ENCODE peak calls at places on chromosome 4, in four cellular contexts. Y is A549, L is fibroblast of lung, E is heart right ventricle. H is an unnamed sample.

GRCh38 chr4:1403177-1403583 is 3.1 kb downstream of the NKX1-1 start:
- DNase-seq in E (no peak), L (no peak), Y (no peak), H (no peak)

GRCh38 chr4:8230891-8231290 is 31.8 kb downstream of the SH3TC1 start:
- DNase-seq in E (no peak), L (no peak), Y (no peak), H (no peak)

GRCh38 chr4:159016527-159017137 is 86.2 kb upstream of the RAPGEF2 start:
- DNase-seq in L (peak), Y (no peak), E (no peak), H (no peak)

GRCh38 chr4:158652920-158653319 is 18.8 kb downstream of the C4orf46 start:
- DNase-seq in E (no peak), Y (no peak), L (peak), H (no peak)

GRCh38 chr4:7632971-7633370 is 198.2 kb upstream of the PSAPL1 start:
- DNase-seq in L (no peak), E (no peak), Y (no peak), H (no peak)

GRCh38 chr4:76874176-76874575 is 23.8 kb downstream of the SOWAHB start:
- DNase-seq in L (no peak), Y (no peak), E (no peak), H (no peak)

GRCh38 chr4:144376905-144377304 is 236.4 kb upstream of the GYPA start:
- DNase-seq in L (no peak), E (no peak), Y (no peak), H (no peak)

GRCh38 chr4:187333151-187333550 is 609.5 kb upstream of the FAT1 start:
- DNase-seq in E (no peak), L (no peak), Y (no peak), H (no peak)

GRCh38 chr4:76755756-76756155 is 142.2 kb downstream of the SOWAHB start:
- DNase-seq in Y (no peak), L (no peak), E (no peak), H (no peak)

GRCh38 chr4:15964159-15964558 is 1.2 kb upstream of the FGFBP2 start:
- DNase-seq in Y (no peak), E (no peak), L (no peak), H (no peak)

GRCh38 chr4:7815562-7815961 is 124.1 kb downstream of the AFAP1 start:
- DNase-seq in E (no peak), L (peak), Y (no peak), H (no peak)

GRCh38 chr4:5712517-5712916 is 1.5 kb downstream of the EVC start:
- DNase-seq in Y (no peak), L (peak), E (no peak), H (no peak)

GRCh38 chr4:93710847-93711430 is 117.6 kb upstream of the ATOH1 start:
- DNase-seq in L (no peak), Y (no peak), E (no peak), H (no peak)

GRCh38 chr4:86872135-86872534 is 20.1 kb downstream of the C4orf36 start:
- DNase-seq in L (no peak), E (no peak), Y (no peak), H (no peak)

GRCh38 chr4:116599859-116600258 is 485.5 kb downstream of the TRAM1L1 start:
- DNase-seq in Y (no peak), L (no peak), E (no peak), H (no peak)

GRCh38 chr4:7642764-7643495 is 208.2 kb upstream of the PSAPL1 start:
- DNase-seq in Y (no peak), E (no peak), L (no peak), H (no peak)

GRCh38 chr4:140099993-140100392 is 54.0 kb downstream of the MAML3 start:
- DNase-seq in Y (no peak), L (no peak), E (peak), H (no peak)

GRCh38 chr4:12126476-12126875 is 697.8 kb upstream of the HS3ST1 start:
- DNase-seq in Y (no peak), E (no peak), L (no peak), H (no peak)

GRCh38 chr4:21202959-21203358 is 502.7 kb downstream of the PACRGL start:
- DNase-seq in L (no peak), E (no peak), Y (no peak), H (no peak)

DNA sequence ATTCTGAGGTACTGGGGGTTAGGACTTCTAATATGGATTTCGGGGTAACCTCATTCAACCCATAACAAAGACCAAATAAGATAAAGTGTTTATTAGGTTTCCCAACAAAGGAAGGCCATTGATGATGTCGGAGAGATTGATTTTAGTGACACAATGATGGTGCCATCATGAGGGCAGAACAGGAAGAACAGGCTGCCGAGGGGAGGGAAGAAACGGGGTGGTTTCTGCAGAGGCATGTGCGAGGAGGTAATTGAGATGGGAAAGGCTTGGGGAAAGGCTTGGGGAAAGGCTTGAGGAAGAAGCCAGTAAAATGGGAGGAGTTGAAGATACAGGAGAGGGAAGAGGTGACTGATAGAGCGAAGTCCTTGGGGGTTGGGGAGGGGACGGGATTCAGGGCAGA is 6.2 kb downstream of the HPSE start:
- DNase-seq in E (no peak), L (no peak), Y (no peak), H (no peak)
- TF ChIP-seq CTCF in E (peak), L (no peak), Y (no peak), H (no peak)

GRCh38 chr4:28179126-28179525 is 1318.5 kb downstream of the STIM2 start:
- DNase-seq in Y (no peak), E (no peak), L (no peak), H (no peak)

GRCh38 chr4:28176942-28177341 is 1316.3 kb downstream of the STIM2 start:
- DNase-seq in E (no peak), L (no peak), Y (no peak), H (no peak)

GRCh38 chr4:28177641-28178040 is 1317.0 kb downstream of the STIM2 start:
- DNase-seq in Y (no peak), E (no peak), L (no peak), H (no peak)
- H3K27ac ChIP-seq in Y (peak), E (no peak), L (no peak), H (no peak)

GRCh38 chr4:78024085-78024484 is 33.0 kb upstream of the FRAS1 start:
- DNase-seq in L (no peak), Y (no peak), E (no peak), H (no peak)

GRCh38 chr4:78019494-78019893 is 37.6 kb upstream of the FRAS1 start:
- DNase-seq in E (no peak), L (peak), Y (no peak), H (no peak)

GRCh38 chr4:78020677-78021076 is 36.4 kb upstream of the FRAS1 start:
- DNase-seq in E (no peak), Y (no peak), L (no peak), H (no peak)

GRCh38 chr4:78024692-78025091 is 32.4 kb upstream of the FRAS1 start:
- DNase-seq in E (no peak), Y (no peak), L (no peak), H (no peak)

DNA sequence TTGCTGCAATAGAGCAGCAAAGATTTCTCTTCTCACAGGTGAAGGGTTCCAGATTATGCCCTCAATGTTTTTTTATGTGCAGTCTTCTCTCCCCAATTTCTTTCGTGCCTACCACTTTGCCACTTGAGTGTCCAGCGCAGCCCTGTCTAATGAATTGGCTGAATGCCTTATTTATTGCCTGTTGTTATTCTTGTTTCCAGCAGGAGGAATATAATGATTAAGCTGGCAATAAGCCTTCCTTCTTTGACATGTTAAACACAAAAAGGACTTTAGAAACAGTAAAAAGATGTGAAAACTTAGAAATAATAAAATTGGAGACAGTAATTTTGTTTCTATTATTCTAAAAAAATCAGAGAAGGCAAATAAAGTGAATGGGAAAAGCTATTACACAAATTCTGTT is 34.6 kb upstream of the FRAS1 start:
- DNase-seq in Y (no peak), L (no peak), E (no peak), H (no peak)
- TF ChIP-seq CTCF in Y (no peak), L (no peak), E (no peak), H (no peak)

GRCh38 chr4:48429709-48430474 is 53.3 kb upstream of the SLC10A4 start:
- DNase-seq in Y (no peak), L (no peak), E (no peak), H (no peak)
- H3K27ac ChIP-seq in Y (no peak), L (no peak), E (no peak), H (no peak)

GRCh38 chr4:40721730-40722171 is 28.0 kb upstream of the NSUN7 start:
- DNase-seq in L (no peak), Y (no peak), E (no peak), H (no peak)

GRCh38 chr4:40718571-40718970 is 31.2 kb upstream of the NSUN7 start:
- DNase-seq in L (no peak), Y (no peak), E (no peak), H (no peak)

GRCh38 chr4:40720931-40721330 is 28.8 kb upstream of the NSUN7 start:
- DNase-seq in Y (no peak), L (no peak), E (no peak), H (no peak)

GRCh38 chr4:40720351-40720750 is 29.4 kb upstream of the NSUN7 start:
- DNase-seq in Y (no peak), L (no peak), E (no peak), H (no peak)

GRCh38 chr4:40719008-40719623 is 30.6 kb upstream of the NSUN7 start:
- DNase-seq in Y (peak), E (no peak), L (peak), H (no peak)
- TF ChIP-seq CTCF in Y (peak), E (peak), L (peak), H (no peak)

DNA sequence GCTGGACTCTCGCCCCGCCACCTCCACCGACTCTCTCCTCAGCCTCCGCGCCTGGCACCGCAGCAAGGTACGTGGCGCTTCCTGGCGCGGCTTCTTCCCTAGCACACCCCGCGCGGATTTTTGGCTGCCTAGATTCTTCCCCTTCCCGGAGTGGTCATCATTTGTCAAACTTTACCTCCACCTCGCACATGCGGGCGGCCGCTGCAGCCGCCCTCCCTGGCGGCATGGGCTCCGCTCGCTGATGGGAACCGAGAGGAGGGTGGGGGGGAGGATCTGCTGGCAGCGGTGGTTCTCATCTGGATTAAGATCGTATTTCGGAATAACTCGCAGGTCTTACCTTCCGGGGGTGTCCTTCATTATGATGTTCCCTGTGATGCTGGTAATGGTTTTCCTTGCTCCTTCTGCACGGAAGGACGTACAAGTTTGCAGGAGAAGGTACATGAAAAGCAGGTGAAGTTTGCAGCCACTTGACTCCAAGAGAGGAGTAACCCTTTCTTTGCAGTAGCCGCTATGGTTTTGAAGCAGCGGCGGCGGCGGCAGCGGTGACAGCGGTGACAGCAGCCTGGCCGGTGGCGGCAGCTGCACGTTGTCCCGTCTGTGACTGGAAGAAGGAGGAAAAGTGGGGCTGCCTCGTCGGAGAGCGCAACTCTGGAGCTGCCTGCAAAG is 2183.9 kb upstream of the TENM3 start:
- DNase-seq in L (peak), E (no peak), Y (peak), H (no peak)
- H3K27ac ChIP-seq in L (no peak), E (no peak), Y (no peak), H (no peak)

GRCh38 chr4:26729027-26729426 is 131.6 kb upstream of the STIM2 start:
- DNase-seq in Y (no peak), E (no peak), L (no peak), H (no peak)

GRCh38 chr4:26729547-26729946 is 131.1 kb upstream of the STIM2 start:
- DNase-seq in L (no peak), E (no peak), Y (no peak), H (no peak)

GRCh38 chr4:26724522-26724921 is 136.1 kb upstream of the STIM2 start:
- DNase-seq in L (no peak), Y (no peak), E (no peak), H (no peak)

GRCh38 chr4:26727849-26728248 is 132.8 kb upstream of the STIM2 start:
- DNase-seq in L (no peak), E (no peak), Y (no peak), H (no peak)

GRCh38 chr4:26726655-26727387 is 133.8 kb upstream of the STIM2 start:
- DNase-seq in E (no peak), L (no peak), Y (no peak), H (no peak)
- TF ChIP-seq CTCF in E (no peak), L (no peak), Y (no peak), H (no peak)

GRCh38 chr4:73704314-73705055 is 35.9 kb upstream of the CXCL8 start:
- DNase-seq in E (peak), Y (peak), L (peak), H (no peak)
- H3K27ac ChIP-seq in E (no peak), Y (peak), L (peak), H (no peak)

GRCh38 chr4:155033604-155034003 is 174.8 kb upstream of the NPY2R start:
- DNase-seq in L (no peak), E (no peak), Y (no peak), H (no peak)
- TF ChIP-seq CTCF in L (no peak), E (no peak), Y (no peak), H (no peak)